ENCODE peak calls at places on chromosomes 6 and 20, in ten cellular contexts. One of them, this sample, is unnamed.

GRCh38 chr6:40695750-40696415 is 108.7 kb upstream of the LRFN2 start:
- DNase-seq in fibroblast of pulmonary artery: no peak
- DNase-seq in cardiac muscle cell: no peak
- DNase-seq in activated CD8-positive, alpha-beta T cell treated with anti-CD3 and anti-CD28 coated beads for 36 hours: no peak
- DNase-seq in WTC11: no peak
- DNase-seq in spleen: peak; percentile 66
- DNase-seq in T-cell: no peak
- DNase-seq in B cell: no peak
- DNase-seq in hepatic stellate cell: no peak
- DNase-seq in effector memory CD8-positive, alpha-beta T cell: no peak
- DNase-seq in this sample: no peak

GRCh38 chr6:126267621-126268020 is 72.3 kb upstream of the CENPW start:
- DNase-seq in fibroblast of pulmonary artery: peak; percentile 34
- DNase-seq in cardiac muscle cell: peak; percentile 5
- DNase-seq in activated CD8-positive, alpha-beta T cell treated with anti-CD3 and anti-CD28 coated beads for 36 hours: no peak
- DNase-seq in WTC11: no peak
- DNase-seq in spleen: no peak
- DNase-seq in T-cell: no peak
- DNase-seq in B cell: no peak
- DNase-seq in hepatic stellate cell: no peak
- DNase-seq in effector memory CD8-positive, alpha-beta T cell: no peak
- DNase-seq in this sample: no peak

GRCh38 chr6:129493396-129493902 is 216.5 kb downstream of the ARHGAP18 start:
- DNase-seq in fibroblast of pulmonary artery: no peak
- DNase-seq in cardiac muscle cell: no peak
- DNase-seq in activated CD8-positive, alpha-beta T cell treated with anti-CD3 and anti-CD28 coated beads for 36 hours: no peak
- DNase-seq in WTC11: no peak
- DNase-seq in spleen: no peak
- DNase-seq in T-cell: no peak
- DNase-seq in B cell: no peak
- DNase-seq in hepatic stellate cell: no peak
- DNase-seq in effector memory CD8-positive, alpha-beta T cell: no peak
- DNase-seq in this sample: no peak

GRCh38 chr6:134519456-134519855 is 201.5 kb upstream of the SGK1 start:
- DNase-seq in fibroblast of pulmonary artery: peak; percentile 89
- DNase-seq in cardiac muscle cell: peak; percentile 75
- DNase-seq in activated CD8-positive, alpha-beta T cell treated with anti-CD3 and anti-CD28 coated beads for 36 hours: peak; percentile 69
- DNase-seq in WTC11: no peak
- DNase-seq in spleen: peak; percentile 84
- DNase-seq in T-cell: peak; percentile 45
- DNase-seq in B cell: no peak
- DNase-seq in hepatic stellate cell: no peak
- DNase-seq in effector memory CD8-positive, alpha-beta T cell: peak; percentile 9
- DNase-seq in this sample: no peak

GRCh38 chr6:28974505-28974904 is 30.6 kb downstream of the ZNF311 start:
- DNase-seq in fibroblast of pulmonary artery: no peak
- DNase-seq in cardiac muscle cell: no peak
- DNase-seq in activated CD8-positive, alpha-beta T cell treated with anti-CD3 and anti-CD28 coated beads for 36 hours: no peak
- DNase-seq in WTC11: no peak
- DNase-seq in spleen: no peak
- DNase-seq in T-cell: no peak
- DNase-seq in B cell: no peak
- DNase-seq in hepatic stellate cell: no peak
- DNase-seq in effector memory CD8-positive, alpha-beta T cell: no peak
- DNase-seq in this sample: no peak

GRCh38 chr20:2700913-2701620 is 8.5 kb downstream of the EBF4 start:
- DNase-seq in fibroblast of pulmonary artery: no peak
- DNase-seq in cardiac muscle cell: no peak
- DNase-seq in activated CD8-positive, alpha-beta T cell treated with anti-CD3 and anti-CD28 coated beads for 36 hours: no peak
- DNase-seq in WTC11: no peak
- DNase-seq in spleen: no peak
- DNase-seq in T-cell: no peak
- DNase-seq in B cell: no peak
- DNase-seq in hepatic stellate cell: no peak
- DNase-seq in effector memory CD8-positive, alpha-beta T cell: no peak
- DNase-seq in this sample: no peak

GRCh38 chr6:136608991-136609390 is 58.8 kb upstream of the MAP7 start:
- DNase-seq in fibroblast of pulmonary artery: peak; percentile 75
- DNase-seq in cardiac muscle cell: peak; percentile 56
- DNase-seq in activated CD8-positive, alpha-beta T cell treated with anti-CD3 and anti-CD28 coated beads for 36 hours: no peak
- DNase-seq in WTC11: no peak
- DNase-seq in spleen: no peak
- DNase-seq in T-cell: no peak
- DNase-seq in B cell: no peak
- DNase-seq in hepatic stellate cell: peak; percentile 43
- DNase-seq in effector memory CD8-positive, alpha-beta T cell: no peak
- DNase-seq in this sample: no peak

GRCh38 chr6:160254467-160255312 is 3.9 kb downstream of the SLC22A2 start:
- DNase-seq in fibroblast of pulmonary artery: no peak
- DNase-seq in cardiac muscle cell: no peak
- DNase-seq in activated CD8-positive, alpha-beta T cell treated with anti-CD3 and anti-CD28 coated beads for 36 hours: no peak
- DNase-seq in WTC11: no peak
- DNase-seq in spleen: no peak
- DNase-seq in T-cell: no peak
- DNase-seq in B cell: no peak
- DNase-seq in hepatic stellate cell: no peak
- DNase-seq in effector memory CD8-positive, alpha-beta T cell: no peak
- DNase-seq in this sample: no peak

GRCh38 chr6:15534970-15535369 is 127.9 kb downstream of the DTNBP1 start:
- DNase-seq in fibroblast of pulmonary artery: no peak
- DNase-seq in cardiac muscle cell: no peak
- DNase-seq in activated CD8-positive, alpha-beta T cell treated with anti-CD3 and anti-CD28 coated beads for 36 hours: no peak
- DNase-seq in WTC11: no peak
- DNase-seq in spleen: no peak
- DNase-seq in T-cell: no peak
- DNase-seq in B cell: no peak
- DNase-seq in hepatic stellate cell: no peak
- DNase-seq in effector memory CD8-positive, alpha-beta T cell: no peak
- DNase-seq in this sample: no peak